ENCODE peak calls at places on chromosomes 11 and 22, in six cellular contexts. K is AG04450; V is WERI-Rb-1; M is fibroblast of lung; N is HFF-Myc; G is Jurkat, Clone E6-1. H is an unnamed sample.

GRCh38 chr11:84833488-84834086 is 793.6 kb downstream of the DLG2 start:
- DNase-seq in K (no peak), V (no peak), M (no peak), N (no peak), G (no peak), H (no peak)

GRCh38 chr11:61618991-61619390 is 38.1 kb upstream of the SYT7 start:
- DNase-seq in K (no peak), V (no peak), M (no peak), N (no peak), G (no peak), H (no peak)

GRCh38 chr11:134663506-134664313 is 251.7 kb upstream of the B3GAT1 start:
- DNase-seq in K (no peak), V (no peak), M (no peak), N (no peak), G (no peak), H (no peak)

GRCh38 chr11:112270551-112271180 is 10.0 kb upstream of the PLET1 start:
- DNase-seq in K (no peak), V (no peak), M (no peak), N (no peak), G (no peak), H (no peak)

GRCh38 chr22:35589071-35589735 is 27.9 kb downstream of the MB start:
- DNase-seq in K (no peak), V (no peak), M (peak; percentile 43), N (peak; percentile 17), G (no peak), H (peak; percentile 91)

GRCh38 chr11:85725510-85726258 is 39.7 kb upstream of the CCDC89 start:
- DNase-seq in K (peak; percentile 80), V (no peak), M (peak; percentile 88), N (peak; percentile 90), G (no peak), H (peak; percentile 92)

GRCh38 chr11:62601114-62601363 is 626 bp downstream of the MTA2 start:
- DNase-seq in K (no peak), V (no peak), M (no peak), N (no peak), G (no peak), H (peak; percentile 29)

GRCh38 chr11:130897262-130898182 is 18.8 kb downstream of the SNX19 start:
- DNase-seq in K (peak; percentile 96), V (no peak), M (peak; percentile 100), N (no peak), G (no peak), H (peak; percentile 98)

GRCh38 chr22:17726561-17727243 is 47.6 kb downstream of the BID start:
- DNase-seq in K (peak; percentile 27), V (no peak), M (no peak), N (no peak), G (peak; percentile 75), H (peak; percentile 45)

GRCh38 chr11:42329930-42330555 is 870.6 kb upstream of the LRRC4C start:
- DNase-seq in K (no peak), V (no peak), M (no peak), N (no peak), G (no peak), H (peak; percentile 10)

GRCh38 chr11:93861808-93862207 is 11.4 kb upstream of the VSTM5 start:
- DNase-seq in K (no peak), V (no peak), M (no peak), N (no peak), G (no peak), H (peak; percentile 39)

GRCh38 chr11:127996825-127997224 is 590.5 kb downstream of the ETS1 start:
- DNase-seq in K (no peak), V (no peak), M (peak; percentile 12), N (no peak), G (no peak), H (peak; percentile 76)

GRCh38 chr11:66881927-66882452 is 25.1 kb downstream of the LRFN4 start:
- DNase-seq in K (no peak), V (no peak), M (no peak), N (no peak), G (no peak), H (no peak)

GRCh38 chr22:23151827-23152226 is 6.5 kb downstream of the RAB36 start:
- DNase-seq in K (no peak), V (no peak), M (no peak), N (no peak), G (no peak), H (no peak)

GRCh38 chr11:67277231-67277961 is 11.1 kb downstream of the GRK2 start:
- DNase-seq in K (no peak), V (peak; percentile 72), M (peak; percentile 78), N (peak; percentile 52), G (peak; percentile 98), H (peak; percentile 74)

GRCh38 chr11:102833731-102834130 is 9.7 kb downstream of the MMP3 start:
- DNase-seq in K (no peak), V (no peak), M (no peak), N (no peak), G (no peak), H (peak; percentile 58)

GRCh38 chr22:32904044-32904443 is 102.5 kb downstream of the TIMP3 start:
- DNase-seq in K (no peak), V (peak; percentile 47), M (peak; percentile 36), N (no peak), G (peak; percentile 19), H (peak; percentile 24)

GRCh38 chr22:32518848-32519247 is 44.2 kb downstream of the FBXO7 start:
- DNase-seq in K (no peak), V (no peak), M (no peak), N (no peak), G (peak; percentile 20), H (no peak)

GRCh38 chr11:112355726-112356125 is 95.1 kb upstream of the PLET1 start:
- DNase-seq in K (no peak), V (peak; percentile 31), M (peak; percentile 19), N (no peak), G (peak; percentile 19), H (peak; percentile 35)

GRCh38 chr11:134037093-134037908 is 31.6 kb upstream of the JAM3 start:
- DNase-seq in K (peak; percentile 32), V (peak; percentile 83), M (peak; percentile 57), N (no peak), G (no peak), H (peak; percentile 83)

GRCh38 chr11:6357222-6357621 is 33.1 kb upstream of the SMPD1 start:
- DNase-seq in K (peak; percentile 67), V (no peak), M (peak; percentile 71), N (peak; percentile 57), G (no peak), H (peak; percentile 80)

GRCh38 chr11:75342966-75343870 is 8.2 kb downstream of the ARRB1 start:
- DNase-seq in K (no peak), V (peak; percentile 82), M (peak; percentile 62), N (no peak), G (no peak), H (no peak)

GRCh38 chr22:41271787-41272186 is 14.2 kb downstream of the RANGAP1 start:
- DNase-seq in K (no peak), V (no peak), M (no peak), N (no peak), G (no peak), H (no peak)

GRCh38 chr11:1260023-1260501 is 37.2 kb downstream of the MUC5B start:
- DNase-seq in K (no peak), V (peak; percentile 49), M (peak; percentile 37), N (no peak), G (no peak), H (no peak)

DNA sequence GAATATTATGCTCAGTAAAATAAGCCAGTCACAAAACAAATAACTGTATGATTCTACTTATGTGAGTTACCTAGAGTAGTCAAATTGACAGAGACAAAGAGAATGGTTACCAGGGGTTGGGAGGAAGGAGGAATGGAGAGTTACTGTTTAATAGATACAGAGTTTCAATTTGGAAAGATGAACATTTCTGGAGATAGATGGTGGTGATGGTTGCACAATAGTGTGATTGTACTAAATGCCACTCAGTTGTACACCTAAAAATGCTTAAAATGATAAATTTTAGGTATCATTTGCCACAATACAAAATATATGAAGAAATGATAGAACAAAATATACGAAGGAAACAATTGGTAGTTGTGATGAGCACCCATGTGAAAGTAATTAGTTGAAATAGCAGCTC is 43.4 kb downstream of the PDHX start:
- DNase-seq in K (no peak), V (no peak), M (no peak), N (no peak), G (no peak), H (no peak)
- H3K4me3 ChIP-seq in K (no peak overlapping the region), V (no peak overlapping the region), M (no peak overlapping the region), N (no peak overlapping the region), G (no peak overlapping the region), H (no peak overlapping the region)

GRCh38 chr22:50696251-50696798 is 23.7 kb downstream of the SHANK3 start:
- DNase-seq in K (no peak), V (no peak), M (no peak), N (no peak), G (no peak), H (no peak)

GRCh38 chr22:50696799-50697561 is 24.4 kb downstream of the SHANK3 start:
- DNase-seq in K (no peak), V (peak; percentile 22), M (peak; percentile 11), N (no peak), G (no peak), H (peak; percentile 11)

GRCh38 chr22:50698546-50698945 is 25.9 kb downstream of the SHANK3 start:
- DNase-seq in K (no peak), V (no peak), M (no peak), N (no peak), G (no peak), H (no peak)

GRCh38 chr22:50699001-50699753 is 26.6 kb downstream of the SHANK3 start:
- DNase-seq in K (no peak), V (no peak), M (no peak), N (no peak), G (no peak), H (no peak)

GRCh38 chr22:50697667-50698506 is 25.3 kb downstream of the SHANK3 start:
- DNase-seq in K (no peak), V (no peak), M (no peak), N (no peak), G (no peak), H (no peak)
- H3K4me3 ChIP-seq in K (peak overlapping the region; percentile 62), V (peak overlapping the region; percentile 49), M (peak overlapping the region; percentile 59), N (peak overlapping the region; percentile 46), G (no peak overlapping the region), H (peak overlapping the region; percentile 60)

GRCh38 chr22:16717699-16718558 is 107.3 kb downstream of the XKR3 start:
- DNase-seq in K (no peak), V (peak; percentile 8), M (no peak), N (no peak), G (no peak), H (no peak)

GRCh38 chr22:16721969-16722368 is 103.2 kb downstream of the XKR3 start:
- DNase-seq in K (no peak), V (no peak), M (no peak), N (no peak), G (no peak), H (no peak)
- H3K4me3 ChIP-seq in K (no peak overlapping the region), V (no peak overlapping the region), M (no peak overlapping the region), N (no peak overlapping the region), G (no peak overlapping the region), H (no peak overlapping the region)

GRCh38 chr11:116194156-116194904 is 578.5 kb downstream of the BUD13 start:
- DNase-seq in K (no peak), V (no peak), M (no peak), N (no peak), G (no peak), H (no peak)

GRCh38 chr11:116190861-116191260 is 581.9 kb downstream of the BUD13 start:
- DNase-seq in K (no peak), V (no peak), M (no peak), N (no peak), G (no peak), H (no peak)

GRCh38 chr11:116190206-116190605 is 582.6 kb downstream of the BUD13 start:
- DNase-seq in K (no peak), V (no peak), M (no peak), N (no peak), G (no peak), H (no peak)

GRCh38 chr11:116192509-116193206 is 580.1 kb downstream of the BUD13 start:
- DNase-seq in K (no peak), V (peak; percentile 48), M (no peak), N (no peak), G (no peak), H (no peak)

GRCh38 chr11:116193321-116194114 is 579.3 kb downstream of the BUD13 start:
- DNase-seq in K (peak; percentile 36), V (peak; percentile 46), M (peak; percentile 53), N (peak; percentile 3), G (no peak), H (peak; percentile 55)
- H3K4me3 ChIP-seq in K (peak overlapping the region; percentile 61), V (peak overlapping the region; percentile 67), M (peak overlapping the region; percentile 61), N (peak overlapping the region; percentile 8), G (no peak overlapping the region), H (peak overlapping the region; percentile 58)

H was measured in AG10803.